ENCODE peak calls at places on chromosome 22, in ten cellular contexts. M is heart left ventricle, C is transverse colon, X is A549, I is adrenal gland, O is HCT116, A is K562, W is uterus, R is stomach, E is H1. L is an unnamed sample.
A peak's percentile ranks its signal among the peaks of the same experiment; 100 is the strongest.

GRCh38 chr22:39520874-39521857 is 804 bp downstream of the ATF4 start:
- DNase-seq in C (peak; percentile 84), X (no peak), O (no peak), E (peak; percentile 66), M (peak; percentile 88), R (peak; percentile 77), A (peak; percentile 71), W (peak; percentile 85), I (peak; percentile 80), L (no peak)

GRCh38 chr22:44625421-44625760 is 76.6 kb upstream of the PRR5 start:
- DNase-seq in I (no peak), O (no peak), A (no peak), X (no peak), C (no peak), W (no peak), M (no peak), E (no peak), R (no peak), L (no peak)

GRCh38 chr22:37852418-37852817 is 3.2 kb downstream of the EIF3L start:
- DNase-seq in M (no peak), R (no peak), W (no peak), C (no peak), I (no peak), A (no peak), E (no peak), X (no peak), O (no peak), L (no peak)

GRCh38 chr22:47629273-47629711 is 866.8 kb downstream of the TBC1D22A start:
- DNase-seq in I (no peak), R (peak; percentile 23), A (no peak), M (no peak), E (no peak), O (no peak), W (no peak), C (no peak), X (no peak), L (peak; percentile 54)

GRCh38 chr22:40529817-40530216 is 106.7 kb downstream of the MRTFA start:
- DNase-seq in X (no peak), A (no peak), R (no peak), M (no peak), I (no peak), W (no peak), E (no peak), C (no peak), O (no peak), L (no peak)

GRCh38 chr22:48050836-48051235 is 1288.4 kb downstream of the TBC1D22A start:
- DNase-seq in M (no peak), X (no peak), E (no peak), I (no peak), A (no peak), O (no peak), W (no peak), R (no peak), C (no peak), L (peak; percentile 16)

GRCh38 chr22:29528144-29528543 is 25.4 kb downstream of the THOC5 start:
- DNase-seq in R (no peak), E (no peak), O (no peak), A (no peak), M (no peak), C (no peak), W (no peak), X (no peak), I (no peak), L (no peak)

GRCh38 chr22:28034760-28035401 is 115.8 kb upstream of the PITPNB start:
- DNase-seq in W (peak; percentile 81), O (no peak), E (no peak), A (peak; percentile 67), M (peak; percentile 87), R (peak; percentile 78), C (peak; percentile 41), X (no peak), I (peak; percentile 90), L (peak; percentile 87)

GRCh38 chr22:19962246-19962908 is 20.8 kb upstream of the TXNRD2 start:
- DNase-seq in W (no peak), X (peak; percentile 47), R (peak; percentile 90), A (peak; percentile 97), E (peak; percentile 86), M (peak; percentile 57), C (peak; percentile 88), I (peak; percentile 87), O (peak; percentile 79), L (no peak)
- H3K4me3 ChIP-seq in W (no peak overlapping the region), X (no peak overlapping the region), R (peak overlapping the region; percentile 24), A (no peak overlapping the region), E (peak overlapping the region; percentile 32), M (no peak overlapping the region), C (peak overlapping the region; percentile 28), I (no peak overlapping the region), O (peak overlapping the region; percentile 64), L (no peak overlapping the region)

DNA sequence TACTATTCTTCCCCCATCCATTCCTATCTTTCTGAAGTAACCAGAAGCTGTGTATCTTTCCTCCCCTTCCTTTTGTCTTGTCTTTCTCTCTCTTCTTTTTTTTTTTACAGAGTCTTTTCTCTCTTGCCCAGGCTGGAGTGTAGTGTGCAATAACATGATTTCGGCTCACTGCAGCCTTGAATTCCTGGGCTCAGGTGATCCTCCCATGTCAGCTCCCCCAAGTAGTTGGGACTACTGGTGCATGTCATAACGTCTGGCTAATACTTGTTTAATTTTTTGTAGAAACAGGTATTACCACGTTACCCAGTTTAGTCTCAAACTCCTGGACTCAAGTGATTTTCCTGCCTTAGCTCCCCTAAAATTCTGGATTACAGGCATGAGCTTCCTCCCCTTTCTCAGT is 86.5 kb downstream of the IGLL5 start:
- DNase-seq in C (no peak), O (no peak), A (no peak), E (no peak), I (no peak), R (no peak), M (no peak), W (no peak), X (no peak), L (no peak)
- TF ChIP-seq POLR2A in C (no peak), O (no peak), A (no peak), E (no peak), I (no peak), R (no peak), M (no peak), W (no peak), X (no peak), L (no peak)

GRCh38 chr22:42922374-42923177 is 65.5 kb upstream of the ARFGAP3 start:
- DNase-seq in A (no peak), W (no peak), E (no peak), O (no peak), M (no peak), R (no peak), X (no peak), I (no peak), C (no peak), L (no peak)
- H3K4me3 ChIP-seq in A (no peak overlapping the region), W (no peak overlapping the region), E (no peak overlapping the region), O (no peak overlapping the region), M (no peak overlapping the region), R (no peak overlapping the region), X (no peak overlapping the region), I (no peak overlapping the region), C (no peak overlapping the region), L (no peak overlapping the region)

GRCh38 chr22:31944700-31945477 is 554 bp downstream of the YWHAH start:
- DNase-seq in M (peak; percentile 75), C (peak; percentile 60), W (peak; percentile 49), O (no peak), E (peak; percentile 71), I (peak; percentile 29), R (peak; percentile 52), X (peak; percentile 16), A (peak; percentile 68), L (no peak)
- TF ChIP-seq POLR2A in M (no peak), C (no peak), W (no peak), O (no peak), E (no peak), I (no peak), R (no peak), X (no peak), A (no peak), L (no peak)

GRCh38 chr22:42933783-42934144 is 76.7 kb upstream of the ARFGAP3 start:
- DNase-seq in R (no peak), C (no peak), O (no peak), E (no peak), I (no peak), X (peak; percentile 43), W (no peak), M (no peak), A (no peak), L (no peak)
- H3K4me3 ChIP-seq in R (no peak overlapping the region), C (no peak overlapping the region), O (no peak overlapping the region), E (no peak overlapping the region), I (no peak overlapping the region), X (no peak overlapping the region), W (no peak overlapping the region), M (peak overlapping the region; percentile 4), A (no peak overlapping the region), L (no peak overlapping the region)

DNA sequence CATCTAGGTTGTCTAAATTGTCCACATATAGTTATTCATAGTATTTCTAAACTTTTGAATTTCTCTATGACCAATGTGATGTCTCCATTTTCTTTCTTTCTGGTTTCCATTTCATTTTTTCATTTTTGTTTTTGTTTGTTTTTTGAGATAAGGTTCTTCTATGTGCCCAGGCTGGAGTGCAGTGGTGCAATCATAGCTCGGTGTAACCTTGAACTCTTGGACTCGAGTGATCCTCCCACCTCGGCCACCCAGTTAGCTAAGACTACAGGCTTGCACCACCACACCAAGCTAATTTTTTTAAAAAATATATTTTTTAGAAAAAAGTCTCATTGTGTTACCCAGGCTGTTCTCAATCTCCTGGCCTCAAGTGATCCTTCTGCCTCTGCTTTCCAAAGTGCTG is 8.2 kb downstream of the GSTT4 start:
- DNase-seq in R (no peak), E (no peak), C (no peak), I (no peak), O (no peak), M (no peak), X (no peak), W (no peak), A (no peak), L (no peak)
- TF ChIP-seq POLR2A in R (no peak), E (no peak), C (no peak), I (no peak), O (no peak), M (no peak), X (no peak), W (no peak), A (no peak), L (no peak)

GRCh38 chr22:31754813-31755212 is 994 bp downstream of the DEPDC5 start:
- DNase-seq in I (no peak), A (no peak), W (no peak), E (no peak), O (no peak), M (no peak), X (no peak), R (no peak), C (no peak), L (no peak)
- H3K4me3 ChIP-seq in I (no peak overlapping the region), A (peak overlapping the region; percentile 72), W (no peak overlapping the region), E (peak overlapping the region; percentile 67), O (peak overlapping the region; percentile 77), M (no peak overlapping the region), X (peak overlapping the region; percentile 82), R (peak overlapping the region; percentile 86), C (peak overlapping the region; percentile 88), L (peak overlapping the region; percentile 71)